ENCODE peak calls at places on chromosome 17, in eight cellular contexts. E is hypothalamus, N is memory B cell, R is T47D, V is T-helper 1 cell, T is coronary artery, Q is uterus, H is left ventricle myocardium inferior. M is an unnamed sample.

GRCh38 chr17:81811705-81812570 is 8.0 kb downstream of the GCGR start:
- DNase-seq in H (no peak), V (no peak), N (no peak), Q (no peak), R (no peak), E (no peak), T (no peak), M (no peak)

GRCh38 chr17:28405632-28406477 is at the start of gene SLC46A1:
- DNase-seq in E (peak; percentile 19), V (no peak), Q (peak; percentile 54), N (peak; percentile 50), T (no peak), H (peak; percentile 64), R (peak; percentile 64), M (no peak)

GRCh38 chr17:45963889-45964288 is 35.2 kb upstream of the STH start:
- DNase-seq in H (no peak), R (no peak), V (no peak), N (no peak), Q (no peak), T (no peak), E (no peak), M (no peak)

GRCh38 chr17:42782402-42783061 is 2.1 kb downstream of the WNK4 start:
- DNase-seq in R (no peak), E (no peak), Q (no peak), T (no peak), N (no peak), H (no peak), V (no peak), M (no peak)

GRCh38 chr17:31580331-31581021 is 189.0 kb downstream of the RAB11FIP4 start:
- DNase-seq in E (peak; percentile 54), N (no peak), T (no peak), R (no peak), Q (peak; percentile 39), H (no peak), V (no peak), M (no peak)

GRCh38 chr17:79913896-79914812 is 74.9 kb upstream of the CBX4 start:
- DNase-seq in T (no peak), E (no peak), N (no peak), R (no peak), H (no peak), Q (no peak), V (no peak), M (no peak)

GRCh38 chr17:53516643-53517042 is 306.1 kb upstream of the KIF2B start:
- DNase-seq in T (no peak), N (no peak), Q (no peak), E (no peak), H (no peak), V (no peak), R (peak; percentile 43), M (no peak)

GRCh38 chr17:29612404-29613370 is 10.0 kb downstream of the CORO6 start:
- DNase-seq in N (no peak), Q (no peak), V (no peak), T (peak; percentile 78), H (no peak), R (no peak), E (no peak), M (no peak)

GRCh38 chr17:7881655-7882054 is 6.9 kb upstream of the CHD3 start:
- DNase-seq in V (no peak), N (no peak), Q (peak; percentile 49), R (no peak), E (no peak), H (no peak), T (peak; percentile 50), M (peak; percentile 61)

GRCh38 chr17:73293480-73293911 is 18.3 kb downstream of the CDC42EP4 start:
- DNase-seq in H (peak; percentile 60), N (no peak), V (no peak), E (peak; percentile 62), T (peak; percentile 88), R (peak; percentile 90), Q (peak; percentile 87), M (no peak)

GRCh38 chr17:550776-551175 is 163.9 kb downstream of the VPS53 start:
- DNase-seq in H (no peak), Q (no peak), N (no peak), E (no peak), R (no peak), T (no peak), V (no peak), M (no peak)

GRCh38 chr17:41061969-41062368 is 2.1 kb upstream of the KRTAP2-3 start:
- DNase-seq in Q (no peak), T (no peak), R (no peak), H (no peak), E (no peak), N (no peak), V (no peak), M (no peak)

GRCh38 chr17:21382560-21383495 is 6.7 kb downstream of the KCNJ12 start:
- DNase-seq in T (no peak), E (no peak), H (no peak), V (no peak), R (no peak), N (no peak), Q (no peak), M (no peak)

GRCh38 chr17:48563385-48563838 is 14.7 kb downstream of the HOXB4 start:
- DNase-seq in R (no peak), T (no peak), V (no peak), H (no peak), Q (no peak), E (no peak), N (no peak), M (no peak)

GRCh38 chr17:59151007-59151406 is 4.0 kb downstream of the SKA2 start:
- DNase-seq in H (no peak), E (no peak), Q (no peak), R (no peak), V (no peak), T (no peak), N (no peak), M (no peak)

GRCh38 chr17:4948997-4949320 is 629 bp upstream of the PFN1 start:
- DNase-seq in T (peak; percentile 89), E (peak; percentile 60), H (peak; percentile 87), R (peak; percentile 89), V (peak; percentile 71), Q (peak; percentile 79), N (peak; percentile 80), M (no peak)

GRCh38 chr17:50884354-50885311 is 18.5 kb upstream of the TOB1 start:
- DNase-seq in T (no peak), N (no peak), R (no peak), H (no peak), E (no peak), Q (no peak), V (no peak), M (no peak)

GRCh38 chr17:57166803-57167202 is 81.8 kb downstream of the AKAP1 start:
- DNase-seq in R (no peak), T (no peak), Q (no peak), V (no peak), E (no peak), H (no peak), N (no peak), M (no peak)

GRCh38 chr17:55587608-55588139 is 76.4 kb upstream of the SMIM36 start:
- DNase-seq in R (no peak), E (no peak), Q (peak; percentile 83), N (no peak), H (peak; percentile 37), T (no peak), V (no peak), M (no peak)

GRCh38 chr17:19302791-19303233 is 59.7 kb downstream of the B9D1 start:
- DNase-seq in T (no peak), N (no peak), H (no peak), R (no peak), E (no peak), V (no peak), Q (no peak), M (no peak)

GRCh38 chr17:31394544-31394943 is 3.1 kb downstream of the RAB11FIP4 start:
- DNase-seq in Q (no peak), T (peak; percentile 62), R (peak; percentile 88), V (no peak), N (no peak), H (peak; percentile 58), E (peak; percentile 43), M (no peak)

GRCh38 chr17:8838551-8839095 is 28.9 kb downstream of the PIK3R6 start:
- DNase-seq in E (no peak), T (no peak), V (no peak), N (no peak), R (no peak), H (no peak), Q (no peak), M (no peak)

GRCh38 chr17:69538795-69539194 is 124.3 kb downstream of the MAP2K6 start:
- DNase-seq in H (no peak), Q (no peak), N (no peak), R (no peak), E (no peak), T (no peak), V (no peak), M (no peak)

GRCh38 chr17:40564883-40565744 is at the start of gene CCR7:
- DNase-seq in E (no peak), N (peak; percentile 84), T (peak; percentile 65), Q (no peak), H (no peak), R (no peak), V (peak; percentile 79), M (no peak)

GRCh38 chr17:77042688-77043330 is 98.0 kb upstream of the SEC14L1 start:
- DNase-seq in Q (no peak), T (no peak), N (no peak), V (no peak), R (no peak), E (no peak), H (no peak), M (no peak)

GRCh38 chr17:15502315-15503112 is 35.1 kb upstream of the CDRT4 start:
- DNase-seq in E (peak; percentile 73), Q (peak; percentile 95), R (peak; percentile 68), V (peak; percentile 34), N (peak; percentile 64), H (peak; percentile 90), T (peak; percentile 92), M (no peak)

GRCh38 chr17:28864991-28865849 is 10.4 kb downstream of the ERAL1 start:
- DNase-seq in V (no peak), R (no peak), Q (no peak), H (no peak), N (no peak), T (no peak), E (no peak), M (no peak)

GRCh38 chr17:50882851-50883250 is 16.7 kb upstream of the TOB1 start:
- DNase-seq in N (no peak), Q (no peak), R (no peak), V (no peak), T (no peak), H (no peak), E (no peak), M (no peak)

GRCh38 chr17:9206160-9206988 is 185.1 kb downstream of the NTN1 start:
- DNase-seq in V (no peak), Q (peak; percentile 59), T (no peak), E (no peak), H (no peak), N (no peak), R (no peak), M (no peak)

GRCh38 chr17:74011963-74012362 is 191.5 kb upstream of the RPL38 start:
- DNase-seq in V (no peak), Q (no peak), N (no peak), R (no peak), E (no peak), H (no peak), T (no peak), M (peak; percentile 79)

GRCh38 chr17:31698751-31699150 is 160.3 kb downstream of the COPRS start:
- DNase-seq in R (no peak), H (no peak), Q (no peak), T (no peak), V (no peak), N (no peak), E (no peak), M (no peak)

GRCh38 chr17:56834380-56835258 is 668 bp downstream of the DGKE start:
- DNase-seq in R (peak; percentile 80), N (peak; percentile 67), E (no peak), T (no peak), Q (peak; percentile 40), V (peak; percentile 64), H (peak; percentile 36), M (no peak)

GRCh38 chr17:52181842-52182241 is 23.3 kb upstream of the CA10 start:
- DNase-seq in Q (no peak), H (no peak), R (no peak), E (no peak), V (no peak), N (no peak), T (no peak), M (peak; percentile 85)

GRCh38 chr17:59607817-59608403 is 11.8 kb upstream of the CLTC start:
- DNase-seq in Q (no peak), N (no peak), H (no peak), T (no peak), R (peak; percentile 18), E (no peak), V (no peak), M (no peak)

M was measured in NCI-H2029 treated with DMSO at 0.1 percent for 48 hours.